ENCODE peak calls at places on chromosomes 1 and 21, in nine cellular contexts. D is GM23338, F is breast epithelium, M is Peyer's patch, S is A673, Y is bronchial epithelial cell, A is cardiac fibroblast, G is astrocyte of the spinal cord, Q is transverse colon. O is an unnamed sample.

GRCh38 chr1:221994939-221995338 is 253.1 kb upstream of the DUSP10 start:
- DNase-seq in D (no peak), F (no peak), M (no peak), S (no peak), Y (peak; percentile 40), A (peak; percentile 86), G (peak; percentile 75), Q (no peak), O (peak; percentile 77)

GRCh38 chr1:216390956-216391355 is 32.3 kb downstream of the USH2A start:
- DNase-seq in D (no peak), F (no peak), M (no peak), S (no peak), Y (no peak), A (no peak), G (no peak), Q (no peak), O (no peak)

GRCh38 chr1:94698759-94699502 is 121.2 kb upstream of the SLC44A3 start:
- DNase-seq in D (no peak), F (no peak), M (no peak), S (no peak), Y (peak; percentile 47), A (peak; percentile 67), G (peak; percentile 48), Q (no peak), O (peak; percentile 84)

GRCh38 chr1:181504294-181505115 is 21.2 kb downstream of the CACNA1E start:
- DNase-seq in D (peak; percentile 86), F (no peak), M (no peak), S (peak; percentile 71), Y (no peak), A (peak; percentile 5), G (no peak), Q (no peak), O (no peak)

GRCh38 chr21:36203603-36203889 is 46.9 kb downstream of the DOP1B start:
- DNase-seq in D (no peak), F (no peak), M (peak; percentile 71), S (no peak), Y (peak; percentile 91), A (peak; percentile 87), G (peak; percentile 83), Q (no peak), O (peak; percentile 85)

GRCh38 chr1:89721351-89721750 is 88.4 kb downstream of the LRRC8C start:
- DNase-seq in D (no peak), F (no peak), M (no peak), S (peak; percentile 73), Y (peak; percentile 84), A (peak; percentile 67), G (peak; percentile 50), Q (no peak), O (peak; percentile 45)

GRCh38 chr1:207336559-207337467 is 15.3 kb downstream of the CD55 start:
- DNase-seq in D (no peak), F (no peak), M (peak; percentile 53), S (no peak), Y (peak; percentile 51), A (peak; percentile 88), G (peak; percentile 79), Q (no peak), O (peak; percentile 6)

GRCh38 chr21:21226472-21226871 is 228.3 kb downstream of the NCAM2 start:
- DNase-seq in D (no peak), F (no peak), M (no peak), S (no peak), Y (no peak), A (no peak), G (no peak), Q (no peak), O (no peak)

GRCh38 chr1:37484325-37485051 is 10.1 kb downstream of the ZC3H12A start:
- DNase-seq in D (no peak), F (peak; percentile 55), M (no peak), S (no peak), Y (peak; percentile 57), A (peak; percentile 16), G (no peak), Q (no peak), O (no peak)

GRCh38 chr1:225565845-225566244 is 87.1 kb downstream of the ENAH start:
- DNase-seq in D (no peak), F (no peak), M (no peak), S (no peak), Y (no peak), A (peak; percentile 72), G (no peak), Q (no peak), O (no peak)

GRCh38 chr1:109261578-109261977 is 12.2 kb downstream of the CELSR2 start:
- DNase-seq in D (no peak), F (no peak), M (no peak), S (no peak), Y (no peak), A (no peak), G (no peak), Q (no peak), O (no peak)

GRCh38 chr21:17679002-17679600 is 66.4 kb upstream of the BTG3 start:
- DNase-seq in D (peak; percentile 76), F (no peak), M (no peak), S (peak; percentile 61), Y (peak; percentile 72), A (peak; percentile 79), G (peak; percentile 75), Q (no peak), O (peak; percentile 78)

GRCh38 chr1:150567341-150567716 is 12.1 kb downstream of the MCL1 start:
- DNase-seq in D (no peak), F (peak; percentile 25), M (peak; percentile 72), S (no peak), Y (no peak), A (no peak), G (no peak), Q (peak; percentile 40), O (no peak)

GRCh38 chr21:28547795-28548194 is 444.9 kb downstream of the LTN1 start:
- DNase-seq in D (no peak), F (no peak), M (no peak), S (no peak), Y (no peak), A (no peak), G (no peak), Q (no peak), O (no peak)

GRCh38 chr1:62377043-62377562 is 57.9 kb upstream of the KANK4 start:
- DNase-seq in D (no peak), F (no peak), M (no peak), S (no peak), Y (no peak), A (no peak), G (no peak), Q (no peak), O (no peak)

GRCh38 chr1:12063141-12064072 is at the start of gene TNFRSF8:
- DNase-seq in D (peak; percentile 85), F (no peak), M (no peak), S (peak; percentile 37), Y (peak; percentile 13), A (peak; percentile 38), G (no peak), Q (no peak), O (no peak)

GRCh38 chr1:45850017-45850416 is 46.6 kb downstream of the MAST2 start:
- DNase-seq in D (no peak), F (no peak), M (no peak), S (no peak), Y (no peak), A (no peak), G (no peak), Q (no peak), O (no peak)

GRCh38 chr1:3902111-3902511 is 2.0 kb upstream of the C1orf174 start:
- DNase-seq in D (no peak), F (no peak), M (peak; percentile 62), S (no peak), Y (no peak), A (no peak), G (no peak), Q (peak; percentile 22), O (no peak)

GRCh38 chr1:227257964-227258363 is 60.3 kb downstream of the CDC42BPA start:
- DNase-seq in D (peak; percentile 61), F (no peak), M (no peak), S (no peak), Y (no peak), A (no peak), G (no peak), Q (no peak), O (no peak)
- TF ChIP-seq CTCF in D (peak; percentile 54), F (no peak), M (no peak), S (peak; percentile 28), Y (no peak), A (no peak), G (peak; percentile 4), Q (no peak), O (no peak)

DNA sequence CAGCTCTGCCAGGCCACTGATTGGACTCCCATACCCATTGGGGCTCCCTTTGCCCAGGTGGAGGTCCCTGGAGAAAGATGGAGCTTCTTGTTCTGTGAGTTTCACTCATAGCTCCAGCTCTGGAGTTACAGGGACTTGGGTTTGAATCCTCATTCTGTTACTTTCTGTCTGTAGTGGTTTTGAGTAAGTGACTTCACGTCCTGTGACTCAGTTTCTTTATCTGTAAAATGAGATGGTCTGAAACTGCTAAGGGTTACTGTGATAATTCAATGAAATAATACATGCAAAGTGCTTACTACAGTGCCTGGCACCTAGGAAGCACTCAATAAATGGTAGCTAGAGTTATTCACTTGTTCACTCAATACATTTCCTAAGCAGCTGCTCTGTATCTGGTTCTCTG is 88.5 kb upstream of the SLC2A1 start:
- DNase-seq in D (no peak), F (no peak), M (no peak), S (no peak), Y (no peak), A (no peak), G (no peak), Q (no peak), O (no peak)
- TF ChIP-seq CTCF in D (no peak), F (no peak), M (no peak), S (no peak), Y (no peak), A (no peak), G (no peak), Q (no peak), O (no peak)

DNA sequence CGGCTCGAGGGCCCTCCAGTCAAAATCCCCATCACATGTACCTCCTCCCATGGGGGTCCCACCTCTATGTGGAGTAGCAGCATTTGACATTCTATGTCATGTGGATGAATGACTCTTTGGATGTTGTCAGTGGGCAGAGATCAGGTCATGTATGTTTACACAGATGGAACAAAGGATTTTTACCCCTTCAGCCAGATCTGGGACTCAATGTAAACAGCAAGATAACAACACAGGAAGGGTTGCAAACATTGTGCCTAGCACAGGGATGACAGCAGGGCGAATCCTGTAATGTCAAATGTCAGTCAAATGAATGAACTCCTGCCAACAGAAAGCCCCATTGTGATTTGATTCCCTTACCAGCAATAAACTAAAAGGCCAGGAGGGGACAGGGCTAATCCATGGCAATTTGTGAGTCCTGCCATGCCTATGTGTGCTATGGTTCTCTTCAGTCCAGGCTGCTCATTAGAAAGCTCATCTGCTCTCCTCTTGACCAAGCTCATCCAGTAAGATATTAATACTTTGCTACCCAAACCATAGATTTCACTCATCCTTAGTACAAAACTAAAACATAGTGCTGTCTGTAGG is 60.3 kb downstream of the PGBD5 start:
- DNase-seq in D (peak; percentile 16), F (no peak), M (no peak), S (no peak), Y (no peak), A (no peak), G (no peak), Q (no peak), O (no peak)
- TF ChIP-seq CTCF in D (peak; percentile 19), F (no peak), M (no peak), S (no peak), Y (no peak), A (peak; percentile 3), G (no peak), Q (no peak), O (no peak)

DNA sequence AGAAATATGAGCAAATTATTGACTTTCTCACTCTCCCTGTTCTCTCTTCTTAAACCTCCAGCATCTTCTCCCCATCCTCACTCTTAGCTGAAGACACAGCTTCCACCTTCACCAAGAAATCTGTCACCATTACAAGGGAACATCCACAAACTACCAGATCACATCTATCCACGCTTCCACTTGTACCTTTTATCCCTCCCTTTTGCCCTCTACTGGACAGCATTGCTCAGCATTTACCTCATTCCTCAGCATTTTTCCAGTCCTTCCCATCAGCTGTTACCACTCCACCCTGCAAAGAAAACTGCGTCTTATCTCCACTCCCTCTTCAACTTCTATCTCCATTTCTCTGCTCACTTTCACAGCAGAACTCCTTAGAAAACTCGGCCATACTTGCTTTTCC is 42.6 kb downstream of the KCNJ6 start:
- DNase-seq in D (peak; percentile 52), F (no peak), M (no peak), S (no peak), Y (no peak), A (peak; percentile 38), G (no peak), Q (no peak), O (peak; percentile 5)
- TF ChIP-seq CTCF in D (peak; percentile 52), F (no peak), M (peak; percentile 17), S (no peak), Y (no peak), A (peak; percentile 30), G (peak; percentile 29), Q (no peak), O (peak; percentile 58)

O was measured in HFFc6.